ENCODE peak calls at places on chromosomes 6 and 20, in four cellular contexts. One of them, this sample, is unnamed.

GRCh38 chr6:105424177-105424783 is 21.4 kb upstream of the PREP start:
- DNase-seq in stomach: peak
- DNase-seq in upper lobe of left lung: no peak
- DNase-seq in GM23338: peak
- DNase-seq in this sample: no peak

GRCh38 chr20:50992733-50993457 is 30.0 kb downstream of the KCNG1 start:
- DNase-seq in stomach: no peak
- DNase-seq in GM23338: peak
- DNase-seq in upper lobe of left lung: no peak
- DNase-seq in this sample: no peak

GRCh38 chr6:7146079-7146828 is 38.5 kb downstream of the RREB1 start:
- DNase-seq in upper lobe of left lung: peak
- DNase-seq in stomach: peak
- DNase-seq in GM23338: peak
- DNase-seq in this sample: no peak

GRCh38 chr20:31972481-31973386 is 4.8 kb downstream of the XKR7 start:
- DNase-seq in upper lobe of left lung: no peak
- DNase-seq in stomach: no peak
- DNase-seq in GM23338: peak
- DNase-seq in this sample: no peak

GRCh38 chr20:34473262-34473883 is 42.8 kb upstream of the DYNLRB1 start:
- DNase-seq in upper lobe of left lung: no peak
- DNase-seq in GM23338: peak
- DNase-seq in stomach: no peak
- DNase-seq in this sample: no peak

GRCh38 chr6:17737704-17738252 is 31.1 kb upstream of the NUP153 start:
- DNase-seq in GM23338: no peak
- DNase-seq in stomach: no peak
- DNase-seq in upper lobe of left lung: no peak
- DNase-seq in this sample: no peak

GRCh38 chr6:69456086-69456485 is 340.7 kb downstream of the LMBRD1 start:
- DNase-seq in stomach: no peak
- DNase-seq in GM23338: no peak
- DNase-seq in upper lobe of left lung: no peak
- DNase-seq in this sample: no peak

GRCh38 chr20:10987651-10988383 is 314.0 kb upstream of the JAG1 start:
- DNase-seq in GM23338: no peak
- DNase-seq in stomach: no peak
- DNase-seq in upper lobe of left lung: no peak
- DNase-seq in this sample: no peak

GRCh38 chr6:9593566-9593965 is 821.3 kb downstream of the TFAP2A start:
- DNase-seq in GM23338: no peak
- DNase-seq in stomach: no peak
- DNase-seq in upper lobe of left lung: no peak
- DNase-seq in this sample: no peak

GRCh38 chr6:30647802-30648460 is 998 bp downstream of the C6orf136 start:
- DNase-seq in upper lobe of left lung: no peak
- DNase-seq in GM23338: no peak
- DNase-seq in stomach: no peak
- DNase-seq in this sample: no peak

GRCh38 chr6:118523216-118523615 is 24.9 kb upstream of the PLN start:
- DNase-seq in stomach: no peak
- DNase-seq in upper lobe of left lung: no peak
- DNase-seq in GM23338: no peak
- DNase-seq in this sample: no peak

GRCh38 chr6:57182017-57182432 is 9.9 kb downstream of the BAG2 start:
- DNase-seq in stomach: no peak
- DNase-seq in GM23338: no peak
- DNase-seq in upper lobe of left lung: no peak
- DNase-seq in this sample: no peak

GRCh38 chr6:73695619-73696421 is at the start of gene CD109:
- DNase-seq in GM23338: peak
- DNase-seq in stomach: no peak
- DNase-seq in upper lobe of left lung: peak
- DNase-seq in this sample: no peak

GRCh38 chr6:31559958-31560696 is 12.0 kb upstream of the LTA start:
- DNase-seq in upper lobe of left lung: peak
- DNase-seq in stomach: no peak
- DNase-seq in GM23338: peak
- DNase-seq in this sample: no peak

GRCh38 chr6:45714795-45715507 is 300.7 kb downstream of the CLIC5 start:
- DNase-seq in stomach: peak
- DNase-seq in upper lobe of left lung: peak
- DNase-seq in GM23338: peak
- DNase-seq in this sample: no peak

GRCh38 chr20:21498646-21499045 is 15.2 kb downstream of the NKX2-2 start:
- DNase-seq in GM23338: no peak
- DNase-seq in upper lobe of left lung: no peak
- DNase-seq in stomach: no peak
- DNase-seq in this sample: peak

GRCh38 chr6:27679308-27679967 is 206.5 kb upstream of the ZNF184 start:
- DNase-seq in upper lobe of left lung: no peak
- DNase-seq in stomach: no peak
- DNase-seq in GM23338: peak
- DNase-seq in this sample: no peak
- H3K4me3 ChIP-seq in upper lobe of left lung: no peak
- H3K4me3 ChIP-seq in stomach: no peak
- H3K4me3 ChIP-seq in GM23338: peak
- H3K4me3 ChIP-seq in this sample: no peak

DNA sequence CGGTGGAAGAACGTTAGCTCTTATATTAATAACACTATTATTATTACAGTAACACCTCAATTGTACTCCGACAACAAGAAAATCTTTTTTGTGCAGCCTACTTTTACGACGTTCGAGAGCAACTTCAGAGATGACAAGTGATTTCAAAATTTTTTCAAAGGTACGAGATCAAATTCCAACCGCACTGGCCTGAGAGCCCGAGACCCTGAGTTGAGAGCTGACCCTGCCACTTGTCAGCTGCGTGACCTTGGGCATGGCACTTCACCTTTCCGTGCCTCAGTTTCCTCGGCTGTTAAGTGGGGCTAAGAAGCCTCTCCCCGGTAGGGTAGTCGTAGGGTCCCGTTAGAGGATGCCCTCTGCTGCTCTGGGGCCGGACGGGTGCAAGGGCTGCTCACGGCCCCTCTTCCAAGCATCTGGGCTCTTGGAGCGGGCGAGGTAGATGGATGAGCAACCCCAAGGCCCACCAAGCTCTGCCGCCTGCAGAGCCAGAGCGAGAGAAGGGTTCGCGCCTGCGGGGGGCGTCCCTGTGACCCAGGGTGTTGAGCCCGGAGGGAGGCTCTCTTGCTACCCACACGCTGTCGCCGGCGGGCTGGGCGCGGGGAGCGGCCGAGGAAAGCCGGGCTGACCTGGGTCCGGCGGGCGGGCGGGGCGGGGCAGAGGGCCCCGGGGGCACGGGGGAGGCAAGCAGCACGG is 510 bp downstream of the NDRG3 start:
- DNase-seq in upper lobe of left lung: peak
- DNase-seq in stomach: peak
- DNase-seq in GM23338: peak
- DNase-seq in this sample: no peak
- TF ChIP-seq POLR2AphosphoS5 in upper lobe of left lung: no peak
- TF ChIP-seq POLR2AphosphoS5 in stomach: no peak
- TF ChIP-seq POLR2AphosphoS5 in GM23338: no peak
- TF ChIP-seq POLR2AphosphoS5 in this sample: no peak

GRCh38 chr6:160005861-160006540 is 37.1 kb downstream of the IGF2R start:
- DNase-seq in GM23338: peak
- DNase-seq in stomach: no peak
- DNase-seq in upper lobe of left lung: no peak
- DNase-seq in this sample: no peak
- H3K4me3 ChIP-seq in GM23338: peak
- H3K4me3 ChIP-seq in stomach: no peak
- H3K4me3 ChIP-seq in upper lobe of left lung: no peak
- H3K4me3 ChIP-seq in this sample: peak

GRCh38 chr6:107488875-107489635 is 862 bp upstream of the SOBP start:
- DNase-seq in stomach: no peak
- DNase-seq in GM23338: peak
- DNase-seq in upper lobe of left lung: peak
- DNase-seq in this sample: peak
- TF ChIP-seq POLR2AphosphoS5 in stomach: no peak
- TF ChIP-seq POLR2AphosphoS5 in GM23338: no peak
- TF ChIP-seq POLR2AphosphoS5 in upper lobe of left lung: no peak
- TF ChIP-seq POLR2AphosphoS5 in this sample: peak

GRCh38 chr6:40700006-40700405 is 112.8 kb upstream of the LRFN2 start:
- DNase-seq in upper lobe of left lung: no peak
- DNase-seq in stomach: no peak
- DNase-seq in GM23338: no peak
- DNase-seq in this sample: no peak
- H3K4me3 ChIP-seq in upper lobe of left lung: no peak
- H3K4me3 ChIP-seq in stomach: no peak
- H3K4me3 ChIP-seq in GM23338: no peak
- H3K4me3 ChIP-seq in this sample: no peak

GRCh38 chr20:47201074-47201730 is 155.3 kb downstream of the ZMYND8 start:
- DNase-seq in upper lobe of left lung: no peak
- DNase-seq in stomach: no peak
- DNase-seq in GM23338: no peak
- DNase-seq in this sample: no peak

GRCh38 chr20:47198996-47199552 is 157.4 kb downstream of the ZMYND8 start:
- DNase-seq in GM23338: no peak
- DNase-seq in upper lobe of left lung: no peak
- DNase-seq in stomach: no peak
- DNase-seq in this sample: no peak

GRCh38 chr20:47198254-47198671 is 158.2 kb downstream of the ZMYND8 start:
- DNase-seq in upper lobe of left lung: no peak
- DNase-seq in stomach: no peak
- DNase-seq in GM23338: no peak
- DNase-seq in this sample: no peak

GRCh38 chr20:47195573-47195972 is 160.9 kb downstream of the ZMYND8 start:
- DNase-seq in upper lobe of left lung: no peak
- DNase-seq in stomach: no peak
- DNase-seq in GM23338: no peak
- DNase-seq in this sample: no peak

GRCh38 chr20:47196091-47197081 is 160.1 kb downstream of the ZMYND8 start:
- DNase-seq in stomach: peak
- DNase-seq in upper lobe of left lung: peak
- DNase-seq in GM23338: peak
- DNase-seq in this sample: no peak
- TF ChIP-seq POLR2AphosphoS5 in stomach: no peak
- TF ChIP-seq POLR2AphosphoS5 in upper lobe of left lung: peak
- TF ChIP-seq POLR2AphosphoS5 in GM23338: no peak
- TF ChIP-seq POLR2AphosphoS5 in this sample: peak

This sample was measured in vagina.